ENCODE peak calls at places on chromosomes 11 and 22, in eight cellular contexts. M, Z, B, H, T, W, A and O are unnamed samples.

GRCh38 chr22:21669026-21669425 is 3.2 kb downstream of the PPIL2 start:
- DNase-seq in M (no peak), Z (no peak), B (no peak), H (no peak), T (no peak), W (no peak), A (no peak), O (no peak)

GRCh38 chr11:75499423-75500305 is 26.1 kb downstream of the GDPD5 start:
- DNase-seq in M (peak; percentile 95), Z (peak; percentile 84), B (peak; percentile 92), H (peak; percentile 98), T (no peak), W (peak; percentile 91), A (no peak), O (peak; percentile 99)

GRCh38 chr11:19499999-19500398 is 212.6 kb upstream of the NAV2 start:
- DNase-seq in M (peak; percentile 68), Z (no peak), B (peak; percentile 49), H (peak; percentile 76), T (no peak), W (no peak), A (no peak), O (peak; percentile 80)

GRCh38 chr22:23856721-23857605 is 712 bp upstream of the SLC2A11 start:
- DNase-seq in M (peak; percentile 46), Z (no peak), B (peak; percentile 41), H (peak; percentile 29), T (peak; percentile 62), W (no peak), A (no peak), O (peak; percentile 56)

GRCh38 chr11:92550411-92550810 is 325.8 kb downstream of the FAT3 start:
- DNase-seq in M (no peak), Z (no peak), B (no peak), H (no peak), T (no peak), W (no peak), A (no peak), O (no peak)

GRCh38 chr11:103007521-103007920 is 52.0 kb upstream of the MMP13 start:
- DNase-seq in M (peak; percentile 55), Z (no peak), B (no peak), H (no peak), T (no peak), W (no peak), A (no peak), O (peak; percentile 40)

GRCh38 chr22:22422629-22423112 is 85.9 kb downstream of the ZNF280B start:
- DNase-seq in M (peak; percentile 48), Z (peak; percentile 68), B (peak; percentile 64), H (peak; percentile 63), T (peak; percentile 57), W (no peak), A (no peak), O (peak; percentile 63)

GRCh38 chr11:33575311-33575710 is 125.3 kb downstream of the C11orf91 start:
- DNase-seq in M (no peak), Z (no peak), B (no peak), H (no peak), T (no peak), W (no peak), A (no peak), O (no peak)

GRCh38 chr22:35564975-35565867 is 24.6 kb downstream of the RASD2 start:
- DNase-seq in M (peak; percentile 78), Z (no peak), B (peak; percentile 26), H (peak; percentile 85), T (no peak), W (peak; percentile 41), A (no peak), O (peak; percentile 71)

GRCh38 chr11:78060533-78060932 is 3.1 kb upstream of the THRSP start:
- DNase-seq in M (no peak), Z (no peak), B (no peak), H (no peak), T (no peak), W (no peak), A (no peak), O (no peak)

GRCh38 chr11:126161146-126161458 is 50.3 kb downstream of the RPUSD4 start:
- DNase-seq in M (no peak), Z (no peak), B (no peak), H (no peak), T (no peak), W (no peak), A (no peak), O (no peak)

GRCh38 chr11:69874178-69874983 is 55.2 kb upstream of the FGF3 start:
- DNase-seq in M (no peak), Z (no peak), B (no peak), H (no peak), T (no peak), W (no peak), A (no peak), O (no peak)

GRCh38 chr11:2523821-2524391 is 79.1 kb downstream of the KCNQ1 start:
- DNase-seq in M (no peak), Z (no peak), B (no peak), H (no peak), T (no peak), W (no peak), A (no peak), O (no peak)

GRCh38 chr11:97361812-97362378 is 972.1 kb downstream of the JRKL start:
- DNase-seq in M (no peak), Z (no peak), B (peak; percentile 41), H (peak; percentile 28), T (no peak), W (no peak), A (no peak), O (peak; percentile 1)

GRCh38 chr11:72316984-72317383 is 73.0 kb upstream of the PHOX2A start:
- DNase-seq in M (no peak), Z (no peak), B (no peak), H (no peak), T (no peak), W (no peak), A (no peak), O (no peak)

GRCh38 chr11:72319261-72319660 is 75.3 kb upstream of the PHOX2A start:
- DNase-seq in M (no peak), Z (no peak), B (no peak), H (no peak), T (no peak), W (no peak), A (no peak), O (no peak)

GRCh38 chr11:72326151-72326842 is 82.3 kb upstream of the PHOX2A start:
- DNase-seq in M (peak; percentile 73), Z (no peak), B (peak; percentile 45), H (peak; percentile 76), T (no peak), W (peak; percentile 26), A (no peak), O (peak; percentile 46)

GRCh38 chr11:72317982-72318381 is 74.0 kb upstream of the PHOX2A start:
- DNase-seq in M (no peak), Z (no peak), B (no peak), H (no peak), T (no peak), W (no peak), A (no peak), O (no peak)

DNA sequence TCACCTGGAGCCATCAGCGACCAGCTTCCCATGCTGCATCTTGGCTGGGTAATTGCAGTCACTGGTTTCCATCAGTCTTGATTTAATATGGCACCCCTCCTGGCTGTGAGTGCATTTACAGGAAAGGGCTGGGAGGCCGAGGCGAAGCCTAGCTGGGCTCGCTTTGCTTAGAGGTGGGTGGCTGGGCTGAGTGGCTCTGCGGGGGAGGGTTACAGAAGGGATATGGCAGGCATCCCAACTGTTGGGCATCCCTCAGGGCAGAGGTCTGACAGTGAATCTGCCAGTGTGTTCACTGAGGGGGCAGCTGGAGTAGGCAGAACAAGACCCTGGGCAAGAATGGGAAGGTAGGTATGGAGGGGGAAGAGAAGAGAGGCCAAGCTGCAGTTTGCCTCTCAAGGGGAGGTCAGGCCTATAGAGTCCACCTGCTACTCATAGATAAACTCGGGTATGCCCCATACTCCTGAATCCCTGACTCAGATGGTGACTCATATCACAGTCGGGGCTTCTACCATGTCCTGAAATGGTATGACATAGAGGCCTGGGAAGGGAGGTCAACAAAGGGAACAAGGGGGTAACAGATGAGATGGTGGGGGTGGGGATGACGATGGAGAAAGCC is 77.5 kb upstream of the PHOX2A start:
- DNase-seq in M (peak; percentile 81), Z (no peak), B (peak; percentile 29), H (peak; percentile 77), T (no peak), W (no peak), A (no peak), O (peak; percentile 24)
- TF ChIP-seq CTCF in M (no peak), Z (no peak), B (no peak), H (no peak), T (no peak), W (no peak), A (no peak), O (no peak)

GRCh38 chr11:8872017-8872416 is 39.0 kb upstream of the AKIP1 start:
- DNase-seq in M (no peak), Z (no peak), B (no peak), H (no peak), T (no peak), W (no peak), A (no peak), O (no peak)
- H3K4me3 ChIP-seq in M (no peak overlapping the region), Z (no peak overlapping the region), B (no peak overlapping the region), H (no peak overlapping the region), T (no peak overlapping the region), W (no peak overlapping the region), A (no peak overlapping the region), O (no peak overlapping the region)

DNA sequence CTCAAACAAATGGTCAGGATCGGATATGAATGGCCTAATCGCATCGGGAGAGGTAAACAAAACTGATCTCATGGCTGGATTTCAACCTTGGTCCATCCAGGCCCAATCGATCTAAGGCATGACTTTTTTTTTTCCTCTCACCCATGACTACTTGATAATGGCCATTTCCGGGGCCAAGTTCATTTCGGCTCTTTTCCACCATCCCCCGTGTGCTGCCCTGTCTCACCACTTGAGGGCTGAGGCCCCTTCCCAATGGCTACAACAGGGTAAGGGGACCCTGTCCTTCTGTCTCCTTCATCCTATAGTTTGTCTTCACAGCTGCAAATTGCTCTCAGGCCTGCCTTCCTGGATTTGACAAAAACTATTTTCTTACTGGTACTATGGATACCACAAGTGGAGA is 26.7 kb downstream of the GRAP2 start:
- DNase-seq in M (no peak), Z (no peak), B (no peak), H (no peak), T (no peak), W (no peak), A (no peak), O (no peak)
- TF ChIP-seq CTCF in M (no peak), Z (no peak), B (peak; percentile 11), H (no peak), T (no peak), W (no peak), A (no peak), O (peak; percentile 10)

GRCh38 chr11:8017894-8018741 is 31.0 kb downstream of the EIF3F start:
- DNase-seq in M (no peak), Z (no peak), B (no peak), H (peak; percentile 38), T (no peak), W (no peak), A (no peak), O (no peak)

GRCh38 chr11:8016396-8016949 is 29.3 kb downstream of the EIF3F start:
- DNase-seq in M (no peak), Z (no peak), B (no peak), H (no peak), T (no peak), W (no peak), A (no peak), O (no peak)

GRCh38 chr11:8019671-8020597 is 32.8 kb downstream of the EIF3F start:
- DNase-seq in M (peak; percentile 40), Z (no peak), B (peak; percentile 32), H (peak; percentile 53), T (peak; percentile 37), W (no peak), A (no peak), O (peak; percentile 41)

GRCh38 chr11:8017071-8017470 is 29.9 kb downstream of the EIF3F start:
- DNase-seq in M (no peak), Z (peak; percentile 34), B (no peak), H (no peak), T (no peak), W (no peak), A (no peak), O (no peak)

GRCh38 chr11:8018742-8019631 is 31.9 kb downstream of the EIF3F start:
- DNase-seq in M (peak; percentile 69), Z (peak; percentile 87), B (peak; percentile 67), H (peak; percentile 70), T (peak; percentile 83), W (no peak), A (peak; percentile 54), O (peak; percentile 67)
- H3K4me3 ChIP-seq in M (peak overlapping the region; percentile 58), Z (peak overlapping the region; percentile 62), B (peak overlapping the region; percentile 55), H (peak overlapping the region; percentile 62), T (peak overlapping the region; percentile 79), W (peak overlapping the region; percentile 67), A (peak overlapping the region; percentile 82), O (peak overlapping the region; percentile 73)